ENCODE peak calls at places on chromosome 4, in eight cellular contexts. S is choroid plexus epithelial cell; V is B cell; Z is CD4-positive, alpha-beta memory T cell; E is GM04504; T is cardiac septum; N is sciatic nerve; B is ascending aorta. U is an unnamed sample.

GRCh38 chr4:141686146-141686775 is 49.9 kb downstream of the IL15 start:
- DNase-seq in N (no peak), B (no peak), T (no peak), Z (no peak), E (no peak), V (no peak), S (peak; percentile 60), U (no peak)

GRCh38 chr4:141391771-141392170 is 171.1 kb downstream of the ZNF330 start:
- DNase-seq in T (no peak), V (no peak), S (no peak), E (no peak), B (no peak), Z (no peak), N (no peak), U (no peak)

GRCh38 chr4:150906987-150907633 is 108.0 kb downstream of the LRBA start:
- DNase-seq in Z (no peak), N (no peak), T (no peak), B (no peak), S (peak; percentile 14), E (no peak), V (no peak), U (no peak)

GRCh38 chr4:25413261-25413660 is 36.2 kb downstream of the ANAPC4 start:
- DNase-seq in S (no peak), N (no peak), V (no peak), E (no peak), Z (no peak), T (no peak), B (no peak), U (no peak)

GRCh38 chr4:112523764-112524505 is 8.0 kb upstream of the NEUROG2 start:
- DNase-seq in V (peak; percentile 86), B (no peak), T (peak; percentile 81), N (peak; percentile 77), S (no peak), Z (peak; percentile 66), E (no peak), U (no peak)

GRCh38 chr4:158856852-158857251 is 88.0 kb downstream of the FNIP2 start:
- DNase-seq in B (no peak), T (no peak), E (no peak), N (no peak), Z (no peak), S (peak; percentile 80), V (peak; percentile 58), U (no peak)

GRCh38 chr4:96103086-96103485 is 263.2 kb downstream of the PDHA2 start:
- DNase-seq in N (no peak), V (no peak), S (peak; percentile 55), Z (no peak), E (no peak), B (no peak), T (no peak), U (no peak)

GRCh38 chr4:140037353-140038030 is 116.5 kb downstream of the MAML3 start:
- DNase-seq in E (no peak), V (no peak), B (no peak), S (peak; percentile 94), T (no peak), N (no peak), Z (no peak), U (peak; percentile 67)

GRCh38 chr4:102438396-102438795 is 62.8 kb upstream of the NFKB1 start:
- DNase-seq in S (peak; percentile 34), T (no peak), V (no peak), Z (no peak), E (no peak), N (no peak), B (no peak), U (no peak)

GRCh38 chr4:152138451-152138850 is 377.6 kb upstream of the GATB start:
- DNase-seq in E (no peak), V (no peak), N (no peak), B (no peak), Z (peak; percentile 48), S (no peak), T (no peak), U (no peak)

GRCh38 chr4:8315343-8316250 is 46.0 kb downstream of the HTRA3 start:
- DNase-seq in N (peak; percentile 62), V (no peak), B (peak; percentile 11), Z (no peak), E (peak; percentile 65), S (peak; percentile 89), T (peak; percentile 77), U (no peak)

GRCh38 chr4:3340703-3341088 is 47.9 kb downstream of the RGS12 start:
- DNase-seq in V (no peak), N (no peak), B (no peak), Z (no peak), S (no peak), E (no peak), T (no peak), U (no peak)

GRCh38 chr4:168480991-168481588 is 798 bp upstream of the DDX60L start:
- DNase-seq in E (no peak), V (peak; percentile 68), Z (peak; percentile 82), S (peak; percentile 88), B (no peak), N (no peak), T (no peak), U (peak; percentile 84)

GRCh38 chr4:137124278-137124932 is 407.9 kb downstream of the PCDH18 start:
- DNase-seq in S (peak; percentile 86), V (no peak), N (no peak), T (no peak), E (peak; percentile 58), B (no peak), Z (no peak), U (peak; percentile 28)

GRCh38 chr4:41644288-41644914 is 104.1 kb downstream of the PHOX2B start:
- DNase-seq in Z (no peak), T (peak; percentile 80), N (peak; percentile 87), S (peak; percentile 61), E (no peak), V (no peak), B (no peak), U (peak; percentile 50)

GRCh38 chr4:117637347-117637746 is 396.9 kb upstream of the NDST3 start:
- DNase-seq in Z (no peak), N (no peak), B (no peak), V (no peak), T (no peak), E (no peak), S (no peak), U (peak; percentile 36)